ENCODE peak calls at places on chromosomes 2 and 18, in six cellular contexts. I is IMR-90, H is WERI-Rb-1, Y is heart right ventricle, Z is aorta, E is NT2/D1. X is an unnamed sample.

GRCh38 chr18:79200546-79201268 is 131.5 kb downstream of the ATP9B start:
- DNase-seq in Z (peak; percentile 86), H (no peak), E (peak; percentile 11), Y (no peak), I (peak; percentile 25), X (peak; percentile 18)

GRCh38 chr2:233597522-233597921 is 19.9 kb upstream of the UGT1A8 start:
- DNase-seq in Z (no peak), Y (no peak), E (no peak), H (no peak), I (no peak), X (no peak)

GRCh38 chr2:108855194-108855593 is 68.6 kb downstream of the CCDC138 start:
- DNase-seq in Y (no peak), H (no peak), Z (no peak), E (no peak), I (peak; percentile 8), X (no peak)

GRCh38 chr2:105394951-105395611 is 3.8 kb downstream of the FHL2 start:
- DNase-seq in Z (no peak), H (no peak), I (peak; percentile 56), Y (no peak), E (no peak), X (no peak)

GRCh38 chr2:22673501-22673900 is 711.5 kb upstream of the KLHL29 start:
- DNase-seq in Z (no peak), E (no peak), I (no peak), Y (no peak), H (no peak), X (no peak)

GRCh38 chr2:197487385-197487784 is 12.3 kb downstream of the HSPD1 start:
- DNase-seq in Z (no peak), I (no peak), Y (no peak), E (no peak), H (no peak), X (no peak)

GRCh38 chr2:75054296-75054695 is 95.9 kb downstream of the POLE4 start:
- DNase-seq in Y (no peak), H (no peak), Z (no peak), E (no peak), I (no peak), X (no peak)

GRCh38 chr18:71324356-71324755 is 1035.5 kb downstream of the SOCS6 start:
- DNase-seq in Z (no peak), H (no peak), E (no peak), I (no peak), Y (no peak), X (no peak)

GRCh38 chr2:125313806-125314205 is 1288.7 kb downstream of the CNTNAP5 start:
- DNase-seq in Z (no peak), E (no peak), I (no peak), Y (no peak), H (no peak), X (no peak)

GRCh38 chr18:50973367-50974126 is 5.7 kb downstream of the ELAC1 start:
- DNase-seq in H (no peak), I (peak; percentile 79), Y (no peak), Z (no peak), E (no peak), X (no peak)

GRCh38 chr2:238425979-238426567 is 654 bp upstream of the ASB1 start:
- DNase-seq in H (peak; percentile 64), Y (no peak), Z (peak; percentile 75), I (peak; percentile 68), E (no peak), X (no peak)

GRCh38 chr2:112626604-112627059 is 19.1 kb upstream of the SLC20A1 start:
- DNase-seq in E (no peak), H (peak; percentile 57), I (peak; percentile 68), Y (peak; percentile 58), Z (peak; percentile 88), X (peak; percentile 48)

GRCh38 chr2:171083426-171083825 is 77.3 kb downstream of the TLK1 start:
- DNase-seq in Z (no peak), I (no peak), H (peak; percentile 15), Y (no peak), E (no peak), X (no peak)

GRCh38 chr2:226693521-226693920 is 106.1 kb downstream of the IRS1 start:
- DNase-seq in I (no peak), E (no peak), Z (no peak), H (no peak), Y (no peak), X (no peak)

GRCh38 chr18:8389391-8390340 is 219.6 kb upstream of the RAB12 start:
- DNase-seq in H (peak; percentile 90), I (peak; percentile 78), E (peak; percentile 75), Z (peak; percentile 84), Y (peak; percentile 59), X (peak; percentile 59)

GRCh38 chr2:240397924-240398611 is 37.4 kb upstream of the GPC1 start:
- DNase-seq in E (no peak), Y (no peak), I (peak; percentile 12), Z (peak; percentile 65), H (peak; percentile 3), X (no peak)

GRCh38 chr2:140344842-140345241 is 1564.7 kb upstream of the NXPH2 start:
- DNase-seq in H (no peak), Y (no peak), E (no peak), Z (no peak), I (no peak), X (no peak)

GRCh38 chr2:24512404-24512803 is 21.4 kb downstream of the NCOA1 start:
- DNase-seq in I (peak; percentile 28), H (no peak), E (no peak), Y (no peak), Z (no peak), X (no peak)

GRCh38 chr2:12487253-12488004 is 229.3 kb upstream of the TRIB2 start:
- DNase-seq in Y (no peak), H (no peak), E (no peak), Z (no peak), I (no peak), X (no peak)

GRCh38 chr2:38416296-38417036 is 39.4 kb upstream of the ATL2 start:
- DNase-seq in I (no peak), Z (no peak), E (no peak), H (no peak), Y (no peak), X (no peak)

GRCh38 chr2:65364986-65365733 is 67.2 kb downstream of the SPRED2 start:
- DNase-seq in H (no peak), Z (no peak), I (no peak), Y (no peak), E (no peak), X (no peak)
- H3K27me3 ChIP-seq in H (no peaks in the 10 kb centered on the region), Z (no peaks in the 10 kb centered on the region), I (no peaks in the 10 kb centered on the region), Y (no peaks in the 10 kb centered on the region), E (no peaks in the 10 kb centered on the region), X (no peaks in the 10 kb centered on the region)

GRCh38 chr2:219331560-219332213 is 857 bp downstream of the RESP18 start:
- DNase-seq in H (no peak), I (peak; percentile 21), E (no peak), Y (peak; percentile 40), Z (peak; percentile 82), X (no peak)

GRCh38 chr2:219327719-219328118 is 4.8 kb downstream of the RESP18 start:
- DNase-seq in Z (no peak), Y (no peak), I (no peak), E (no peak), H (peak; percentile 88), X (no peak)

GRCh38 chr2:219335373-219335786 is 2.8 kb upstream of the RESP18 start:
- DNase-seq in Y (no peak), H (no peak), I (peak; percentile 6), Z (no peak), E (no peak), X (no peak)

DNA sequence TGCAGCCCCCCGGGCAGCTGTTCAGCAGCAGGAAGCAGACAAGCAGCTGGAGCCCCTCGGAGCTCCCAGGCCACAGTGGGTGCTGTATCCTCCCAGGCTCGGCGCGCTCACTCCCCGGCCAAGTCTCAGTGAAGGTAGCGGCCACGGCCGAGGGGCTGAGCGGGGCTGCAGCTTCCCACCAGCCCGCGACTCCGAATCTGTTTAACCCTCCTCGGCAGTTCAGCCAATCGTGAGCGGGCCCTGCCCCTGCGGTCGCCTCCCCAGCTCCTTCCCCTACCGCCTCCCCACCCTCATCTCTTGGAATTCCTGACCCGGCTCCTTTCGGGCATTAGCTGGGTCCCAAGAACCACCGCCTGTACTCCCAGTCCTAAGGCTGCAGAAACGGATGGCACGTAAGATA is at the start of gene RESP18:
- DNase-seq in I (no peak), E (no peak), Y (no peak), H (no peak), Z (no peak), X (no peak)
- H3K27me3 ChIP-seq in I (peaks cover 56% of the 10 kb centered on the region), E (peaks cover 72% of the 10 kb centered on the region), Y (peaks cover 86% of the 10 kb centered on the region), H (no peaks in the 10 kb centered on the region), Z (no peaks in the 10 kb centered on the region), X (no peaks in the 10 kb centered on the region)

DNA sequence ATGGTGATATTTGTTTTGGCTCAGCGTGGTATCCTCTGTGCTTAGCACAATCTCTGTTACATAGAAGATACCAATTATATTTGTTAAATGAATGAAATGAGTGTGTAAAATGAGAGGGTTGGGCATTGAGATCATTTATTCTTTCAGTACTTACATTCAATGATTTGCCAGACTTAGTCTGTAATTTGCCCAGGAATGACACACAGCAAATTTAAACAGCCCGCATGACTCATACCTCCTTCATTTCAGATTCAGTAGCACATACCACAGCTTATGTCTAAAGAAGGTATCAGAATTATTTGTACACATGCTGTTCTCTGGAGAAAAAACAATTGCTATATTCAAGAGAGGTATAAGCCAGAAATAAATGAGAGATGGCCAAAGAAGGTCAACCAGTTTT is 37.0 kb downstream of the KLHL14 start:
- DNase-seq in I (peak; percentile 24), E (no peak), H (no peak), Z (no peak), Y (no peak), X (no peak)
- H3K27me3 ChIP-seq in I (no peaks in the 10 kb centered on the region), E (no peaks in the 10 kb centered on the region), H (peaks cover 17% of the 10 kb centered on the region), Z (peaks cover 5% of the 10 kb centered on the region), Y (no peaks in the 10 kb centered on the region), X (no peaks in the 10 kb centered on the region)

GRCh38 chr18:6954501-6954900 is 163.1 kb downstream of the LAMA1 start:
- DNase-seq in H (no peak), Y (no peak), E (no peak), Z (no peak), I (no peak), X (no peak)
- H3K27me3 ChIP-seq in H (no peaks in the 10 kb centered on the region), Y (peaks cover 8% of the 10 kb centered on the region), E (no peaks in the 10 kb centered on the region), Z (no peaks in the 10 kb centered on the region), I (no peaks in the 10 kb centered on the region), X (no peaks in the 10 kb centered on the region)

DNA sequence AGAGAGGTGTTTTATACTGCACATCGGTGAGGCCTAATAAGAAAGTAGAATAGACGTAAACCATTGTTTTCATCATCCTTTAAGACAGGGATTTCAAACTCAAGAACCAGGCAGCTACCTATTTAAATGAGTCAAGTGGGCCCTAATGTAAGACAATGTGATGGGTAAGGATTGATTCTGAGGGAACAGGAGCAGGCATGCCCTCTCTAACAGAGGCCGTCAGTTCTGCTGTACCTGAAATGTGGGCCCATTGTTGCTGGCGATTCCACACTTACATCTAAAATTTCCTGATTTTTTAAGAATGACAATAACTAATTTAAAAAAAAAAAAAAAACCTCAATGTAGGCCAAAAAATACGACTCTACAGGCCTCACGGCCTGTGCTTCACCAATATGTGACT is 67.5 kb downstream of the ACSL3 start:
- DNase-seq in Z (no peak), E (no peak), I (no peak), H (no peak), Y (no peak), X (no peak)
- H3K27me3 ChIP-seq in Z (no peaks in the 10 kb centered on the region), E (no peaks in the 10 kb centered on the region), I (no peaks in the 10 kb centered on the region), H (no peaks in the 10 kb centered on the region), Y (no peaks in the 10 kb centered on the region), X (no peaks in the 10 kb centered on the region)

GRCh38 chr18:58525928-58526424 is 102.9 kb downstream of the ALPK2 start:
- DNase-seq in E (no peak), Z (no peak), I (no peak), Y (no peak), H (no peak), X (no peak)
- H3K27me3 ChIP-seq in E (no peaks in the 10 kb centered on the region), Z (no peaks in the 10 kb centered on the region), I (no peaks in the 10 kb centered on the region), Y (no peaks in the 10 kb centered on the region), H (no peaks in the 10 kb centered on the region), X (no peaks in the 10 kb centered on the region)

X was measured in BE2C.